ENCODE peak calls at places on chromosomes 5 and 9, in six cellular contexts. E is foreskin keratinocyte, I is PC-3, U is suprapubic skin, F is GM23338, L is stomach. Z is an unnamed sample.
A peak's percentile ranks its signal among the peaks of the same experiment; 100 is the strongest.

GRCh38 chr9:121764371-121764730 is 112.9 kb downstream of the DAB2IP start:
- DNase-seq in E (no peak), I (no peak), U (no peak), F (no peak), L (no peak), Z (no peak)

GRCh38 chr5:153974131-153974812 is 64.4 kb downstream of the FAM114A2 start:
- DNase-seq in E (no peak), I (peak; percentile 69), U (no peak), F (peak; percentile 79), L (no peak), Z (peak; percentile 26)

GRCh38 chr5:99773290-99773689 is 761.9 kb upstream of the FAM174A start:
- DNase-seq in E (no peak), I (no peak), U (no peak), F (no peak), L (no peak), Z (no peak)

GRCh38 chr9:93264338-93265125 is 80.6 kb downstream of the WNK2 start:
- DNase-seq in E (no peak), I (no peak), U (peak; percentile 67), F (no peak), L (no peak), Z (no peak)

GRCh38 chr5:90518666-90519065 is 10.7 kb downstream of the LYSMD3 start:
- DNase-seq in E (peak; percentile 64), I (peak; percentile 80), U (no peak), F (no peak), L (no peak), Z (no peak)

GRCh38 chr5:57595530-57596098 is 113.0 kb upstream of the ACTBL2 start:
- DNase-seq in E (no peak), I (no peak), U (no peak), F (no peak), L (no peak), Z (no peak)

GRCh38 chr9:123556464-123557435 is 200.8 kb downstream of the CRB2 start:
- DNase-seq in E (no peak), I (no peak), U (no peak), F (no peak), L (no peak), Z (no peak)

GRCh38 chr9:68418259-68418845 is 61.9 kb downstream of the PGM5 start:
- DNase-seq in E (no peak), I (no peak), U (no peak), F (no peak), L (no peak), Z (no peak)

GRCh38 chr9:2560175-2560574 is 61.4 kb upstream of the VLDLR start:
- DNase-seq in E (no peak), I (no peak), U (no peak), F (no peak), L (no peak), Z (peak; percentile 27)

GRCh38 chr5:5360878-5361520 is 61.5 kb upstream of the ICE1 start:
- DNase-seq in E (no peak), I (no peak), U (no peak), F (no peak), L (no peak), Z (no peak)

GRCh38 chr5:51375084-51375483 is 8.2 kb upstream of the ISL1 start:
- DNase-seq in E (no peak), I (no peak), U (no peak), F (no peak), L (no peak), Z (no peak)

GRCh38 chr5:149198148-149198547 is 56.9 kb downstream of the ABLIM3 start:
- DNase-seq in E (no peak), I (no peak), U (no peak), F (no peak), L (no peak), Z (no peak)

GRCh38 chr5:106454651-106455415 is 1215.9 kb downstream of the EFNA5 start:
- DNase-seq in E (peak; percentile 89), I (peak; percentile 89), U (no peak), F (peak; percentile 81), L (no peak), Z (no peak)

GRCh38 chr9:79945495-79945894 is 373.7 kb downstream of the TLE4 start:
- DNase-seq in E (no peak), I (peak; percentile 32), U (no peak), F (no peak), L (no peak), Z (no peak)

GRCh38 chr9:79170643-79171042 is 401.1 kb upstream of the TLE4 start:
- DNase-seq in E (no peak), I (no peak), U (no peak), F (no peak), L (no peak), Z (no peak)

GRCh38 chr9:14769235-14769580 is 46.7 kb upstream of the CER1 start:
- DNase-seq in E (no peak), I (peak; percentile 63), U (no peak), F (peak; percentile 72), L (no peak), Z (no peak)

GRCh38 chr9:100584951-100585350 is 7.1 kb downstream of the CAVIN4 start:
- DNase-seq in E (no peak), I (no peak), U (no peak), F (no peak), L (no peak), Z (no peak)

GRCh38 chr9:21597284-21597683 is 115.2 kb upstream of the IFNE start:
- DNase-seq in E (no peak), I (no peak), U (no peak), F (no peak), L (no peak), Z (no peak)

GRCh38 chr5:171157775-171158174 is 151.3 kb upstream of the TLX3 start:
- DNase-seq in E (no peak), I (no peak), U (no peak), F (no peak), L (no peak), Z (no peak)

GRCh38 chr5:139762624-139763170 is 32.9 kb upstream of the PSD2 start:
- DNase-seq in E (no peak), I (no peak), U (no peak), F (no peak), L (no peak), Z (no peak)

GRCh38 chr9:38681747-38682227 is 38.1 kb downstream of the FAM240B start:
- DNase-seq in E (peak; percentile 66), I (peak; percentile 88), U (no peak), F (no peak), L (no peak), Z (no peak)

GRCh38 chr5:153515269-153515668 is 24.8 kb downstream of the GRIA1 start:
- DNase-seq in E (no peak), I (no peak), U (no peak), F (no peak), L (no peak), Z (no peak)

GRCh38 chr9:127056446-127056845 is 66.0 kb downstream of the ANGPTL2 start:
- DNase-seq in E (no peak), I (no peak), U (no peak), F (no peak), L (no peak), Z (no peak)

GRCh38 chr9:94783121-94783664 is 56.7 kb downstream of the AOPEP start:
- DNase-seq in E (peak; percentile 88), I (peak; percentile 98), U (peak; percentile 91), F (peak; percentile 95), L (peak; percentile 80), Z (peak; percentile 90)
- H3K27ac ChIP-seq in E (peak overlapping the region; percentile 19), I (peak overlapping the region; percentile 80), U (peak overlapping the region; percentile 55), F (no peak overlapping the region), L (peak overlapping the region; percentile 47), Z (peak overlapping the region; percentile 58)

GRCh38 chr5:150573216-150573615 is 65.3 kb downstream of the NDST1 start:
- DNase-seq in E (no peak), I (no peak), U (no peak), F (no peak), L (no peak), Z (no peak)

GRCh38 chr5:150571836-150572235 is 63.9 kb downstream of the NDST1 start:
- DNase-seq in E (no peak), I (no peak), U (no peak), F (no peak), L (no peak), Z (no peak)

GRCh38 chr5:150575745-150576448 is 64.6 kb upstream of the SYNPO start:
- DNase-seq in E (no peak), I (no peak), U (no peak), F (no peak), L (no peak), Z (no peak)

GRCh38 chr5:150574818-150575537 is 65.5 kb upstream of the SYNPO start:
- DNase-seq in E (no peak), I (no peak), U (no peak), F (no peak), L (no peak), Z (no peak)

DNA sequence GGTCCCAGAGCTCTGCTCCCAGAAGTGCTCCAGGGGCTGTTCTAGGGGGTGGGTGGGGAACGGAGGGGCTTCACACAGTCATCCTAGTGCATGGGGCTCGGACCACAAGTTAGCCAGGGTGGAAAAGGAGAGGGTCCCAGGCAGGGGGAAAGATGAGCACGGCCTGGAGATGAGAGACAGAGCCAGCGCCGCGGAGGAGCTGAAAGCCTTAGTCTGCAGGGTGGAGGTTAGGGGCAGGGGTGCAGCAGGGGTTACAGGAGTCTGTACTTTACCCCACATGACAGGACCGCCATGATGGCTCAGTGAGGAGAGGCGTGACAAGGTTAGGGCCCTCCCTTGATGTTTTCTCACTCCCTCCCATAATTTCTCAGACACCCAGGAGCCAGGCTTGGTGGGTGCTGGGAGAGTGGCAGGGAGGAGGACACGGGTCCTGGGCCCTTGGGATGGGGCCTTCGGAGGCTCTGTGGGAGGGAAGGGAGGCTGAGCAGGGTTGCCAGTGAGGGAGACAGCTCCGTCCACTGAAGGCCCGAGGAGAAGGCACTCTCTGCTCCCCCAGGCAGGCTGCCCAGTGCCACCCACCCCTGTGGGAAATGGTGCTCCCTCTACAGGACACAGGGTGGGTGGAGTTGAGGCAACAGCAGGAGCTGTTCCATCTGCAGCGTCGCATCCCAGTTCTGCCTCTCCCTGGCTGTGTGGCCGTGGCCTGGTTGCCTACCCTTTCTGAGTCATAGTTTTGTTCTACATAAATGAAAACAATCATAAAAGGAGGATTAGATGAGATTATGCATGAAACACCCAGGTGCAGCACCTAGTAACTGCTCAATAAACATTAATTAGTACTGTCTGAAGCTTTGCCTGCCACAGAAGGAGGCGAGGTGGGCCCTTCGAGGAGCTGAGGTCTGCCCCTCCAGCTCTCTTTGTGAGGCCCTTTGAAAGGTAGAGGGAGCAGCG is 66.2 kb downstream of the NDST1 start:
- DNase-seq in E (no peak), I (no peak), U (no peak), F (no peak), L (no peak), Z (no peak)
- TF ChIP-seq CTCF in E (peak; percentile 30), I (peak; percentile 29), U (no peak), F (no peak), L (no peak), Z (no peak)

GRCh38 chr9:35518981-35519679 is 29.2 kb downstream of the RUSC2 start:
- DNase-seq in E (no peak), I (peak; percentile 70), U (no peak), F (peak; percentile 33), L (no peak), Z (peak; percentile 34)
- H3K27ac ChIP-seq in E (peak overlapping the region; percentile 15), I (peak overlapping the region; percentile 53), U (peak overlapping the region; percentile 81), F (no peak overlapping the region), L (peak overlapping the region; percentile 81), Z (peak overlapping the region; percentile 86)

DNA sequence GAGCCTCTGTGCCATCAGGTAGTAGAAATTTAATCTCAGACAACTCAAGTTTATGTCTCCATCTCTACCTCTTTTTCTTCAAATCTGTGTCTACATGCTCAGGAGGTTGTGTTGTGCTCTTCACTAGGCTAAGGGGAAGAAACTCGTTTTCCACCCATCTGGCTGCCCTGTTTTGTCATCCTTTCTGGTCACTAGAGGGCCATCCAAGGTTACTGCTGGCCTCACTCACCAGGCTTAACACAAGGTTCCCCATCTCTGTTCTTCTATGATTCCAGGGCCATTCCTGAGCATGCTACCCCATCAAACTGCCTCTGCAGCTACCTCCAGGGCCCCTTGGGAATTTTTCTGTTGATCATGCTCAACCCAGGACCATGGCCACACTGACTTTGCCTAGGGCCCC is 213.3 kb upstream of the FBXL7 start:
- DNase-seq in E (no peak), I (no peak), U (no peak), F (peak; percentile 17), L (no peak), Z (no peak)
- TF ChIP-seq CTCF in E (no peak), I (no peak), U (no peak), F (no peak), L (no peak), Z (no peak)

Z was measured in body of pancreas.